ENCODE peak calls at places on chromosomes 6 and 20, in five cellular contexts. H, R, E, O and T are unnamed samples.

GRCh38 chr20:54140927-54141566 is 32.7 kb downstream of the CYP24A1 start:
- DNase-seq in H (no peak), E (no peak), O (no peak), R (no peak), T (peak; percentile 78)

GRCh38 chr6:76835695-76836094 is 627.6 kb downstream of the HTR1B start:
- DNase-seq in R (no peak), O (no peak), H (no peak), E (no peak), T (no peak)

GRCh38 chr6:78460711-78461110 is 406.6 kb upstream of the IRAK1BP1 start:
- DNase-seq in R (no peak), H (no peak), O (no peak), E (no peak), T (no peak)

GRCh38 chr6:79672631-79673065 is 41.5 kb downstream of the SH3BGRL2 start:
- DNase-seq in H (no peak), E (peak; percentile 82), O (no peak), R (peak; percentile 20), T (peak; percentile 37)

GRCh38 chr6:116714761-116715160 is 33.8 kb downstream of the KPNA5 start:
- DNase-seq in H (no peak), E (no peak), R (no peak), O (no peak), T (no peak)

GRCh38 chr6:157585274-157586087 is 204.5 kb downstream of the ZDHHC14 start:
- DNase-seq in H (no peak), O (no peak), R (no peak), E (peak; percentile 34), T (no peak)

GRCh38 chr6:143884161-143884560 is 19.9 kb downstream of the ZC2HC1B start:
- DNase-seq in O (no peak), H (no peak), E (no peak), R (no peak), T (no peak)

GRCh38 chr6:35139924-35140524 is 1.1 kb downstream of the TCP11 start:
- DNase-seq in H (no peak), R (peak; percentile 69), E (peak; percentile 62), O (peak; percentile 19), T (peak; percentile 67)

GRCh38 chr20:42024653-42025052 is 406.5 kb upstream of the CHD6 start:
- DNase-seq in O (no peak), E (no peak), H (no peak), R (no peak), T (no peak)

GRCh38 chr20:22512911-22513489 is 71.4 kb downstream of the FOXA2 start:
- DNase-seq in O (no peak), R (no peak), H (no peak), E (no peak), T (no peak)

GRCh38 chr6:142870787-142871371 is 74.1 kb downstream of the HIVEP2 start:
- DNase-seq in H (no peak), R (no peak), O (no peak), E (no peak), T (no peak)

GRCh38 chr6:161409353-161409752 is 135.5 kb upstream of the AGPAT4 start:
- DNase-seq in E (no peak), O (no peak), H (no peak), R (no peak), T (no peak)

GRCh38 chr20:20549267-20549612 is 163.2 kb downstream of the RALGAPA2 start:
- DNase-seq in H (no peak), R (no peak), E (peak; percentile 39), O (peak; percentile 97), T (no peak)

GRCh38 chr20:15847415-15847814 is 725.8 kb downstream of the KIF16B start:
- DNase-seq in R (no peak), E (no peak), O (no peak), H (no peak), T (no peak)

GRCh38 chr20:61948586-61949362 is 116.9 kb downstream of the TAF4 start:
- DNase-seq in R (no peak), H (peak; percentile 23), O (no peak), E (no peak), T (no peak)

GRCh38 chr6:112086744-112087135 is 542 bp downstream of the TUBE1 start:
- DNase-seq in O (peak; percentile 25), H (no peak), E (no peak), R (peak; percentile 36), T (peak; percentile 51)

GRCh38 chr6:77740380-77740779 is 87.5 kb downstream of the MEI4 start:
- DNase-seq in H (no peak), O (no peak), R (peak; percentile 5), E (peak; percentile 37), T (peak; percentile 3)

GRCh38 chr20:19497064-19497463 is 261.0 kb upstream of the RIN2 start:
- DNase-seq in E (no peak), O (no peak), H (no peak), R (no peak), T (no peak)

GRCh38 chr6:45109551-45109950 is 218.6 kb upstream of the RUNX2 start:
- DNase-seq in E (no peak), O (no peak), R (no peak), H (no peak), T (no peak)

GRCh38 chr20:62642666-62643520 is 590 bp downstream of the SLCO4A1 start:
- DNase-seq in R (peak; percentile 69), O (no peak), E (peak; percentile 33), H (no peak), T (peak; percentile 40)

GRCh38 chr6:138590796-138591709 is 91.8 kb upstream of the NHSL1 start:
- DNase-seq in E (peak; percentile 88), O (peak; percentile 67), R (peak; percentile 54), H (no peak), T (peak; percentile 53)

GRCh38 chr6:124400600-124400999 is 561.6 kb upstream of the RNF217 start:
- DNase-seq in O (no peak), E (no peak), R (no peak), H (no peak), T (no peak)

GRCh38 chr6:5657684-5658429 is 348.9 kb downstream of the NRN1 start:
- DNase-seq in O (no peak), R (no peak), E (no peak), H (no peak), T (no peak)

GRCh38 chr6:140790109-140790508 is 1342.6 kb upstream of the GJE1 start:
- DNase-seq in O (no peak), R (no peak), E (no peak), H (no peak), T (no peak)

GRCh38 chr6:138025528-138025941 is 81.7 kb downstream of the PERP start:
- DNase-seq in R (no peak), E (peak; percentile 35), O (no peak), H (no peak), T (no peak)

GRCh38 chr6:144613859-144614258 is 328.7 kb downstream of the UTRN start:
- DNase-seq in H (no peak), R (no peak), O (no peak), E (no peak), T (no peak)

GRCh38 chr20:38447931-38448675 is 13.0 kb upstream of the SNHG17 start:
- DNase-seq in H (no peak), O (no peak), E (peak; percentile 16), R (peak; percentile 35), T (no peak)

GRCh38 chr20:38935285-38935684 is 9.1 kb downstream of the FAM83D start:
- DNase-seq in E (no peak), R (no peak), O (no peak), H (no peak), T (peak; percentile 51)

GRCh38 chr6:43926644-43927524 is 156.9 kb downstream of the VEGFA start:
- DNase-seq in H (peak; percentile 61), O (no peak), E (peak; percentile 85), R (no peak), T (peak; percentile 11)

GRCh38 chr6:20978176-20978614 is 443.9 kb downstream of the CDKAL1 start:
- DNase-seq in O (no peak), R (peak; percentile 15), E (no peak), H (no peak), T (no peak)

GRCh38 chr6:130781557-130781956 is 45.6 kb upstream of the SMLR1 start:
- DNase-seq in E (no peak), R (no peak), H (no peak), O (no peak), T (no peak)

GRCh38 chr6:87291879-87292278 is 30.5 kb upstream of the SMIM8 start:
- DNase-seq in E (no peak), H (no peak), O (no peak), R (no peak), T (no peak)

GRCh38 chr20:48667889-48668413 is 159.8 kb downstream of the PREX1 start:
- DNase-seq in O (no peak), H (no peak), R (no peak), E (peak; percentile 20), T (no peak)

GRCh38 chr6:32173051-32173727 is 2.7 kb downstream of the AGPAT1 start:
- DNase-seq in E (no peak), O (no peak), H (no peak), R (no peak), T (no peak)

GRCh38 chr6:71254323-71254722 is 34.3 kb upstream of the OGFRL1 start:
- DNase-seq in E (no peak), O (peak; percentile 86), H (no peak), R (no peak), T (no peak)